ENCODE peak calls at places on chromosome 11, in four cellular contexts. T, U, Z and K are unnamed samples.

GRCh38 chr11:112157274-112157766 is 6.6 kb downstream of the IL18 start:
- ATAC-seq in U (no peak), T (peak), Z (peak), K (no peak)

GRCh38 chr11:57440744-57441414 is 14.0 kb upstream of the SLC43A3 start:
- ATAC-seq in Z (no peak), U (no peak), T (no peak), K (no peak)

GRCh38 chr11:80365980-80366379 is 925.1 kb upstream of the TENM4 start:
- ATAC-seq in T (no peak), Z (no peak), U (no peak), K (no peak)

GRCh38 chr11:47148903-47149535 is 27.7 kb downstream of the ARFGAP2 start:
- ATAC-seq in T (no peak), U (no peak), Z (peak), K (no peak)

GRCh38 chr11:69144316-69144715 is 11.4 kb upstream of the SMIM38 start:
- ATAC-seq in T (peak), Z (no peak), U (no peak), K (no peak)

GRCh38 chr11:19419813-19420212 is 179.1 kb upstream of the E2F8 start:
- ATAC-seq in T (no peak), Z (no peak), U (no peak), K (no peak)

GRCh38 chr11:47004595-47005033 is 68.1 kb downstream of the CSTPP1 start:
- ATAC-seq in U (no peak), T (peak), Z (peak), K (no peak)

GRCh38 chr11:120224872-120225371 is 14.1 kb downstream of the OAF start:
- ATAC-seq in T (peak), Z (no peak), U (no peak), K (peak)

GRCh38 chr11:72525466-72525865 is 91.1 kb upstream of the CLPB start:
- ATAC-seq in Z (no peak), U (no peak), T (no peak), K (no peak)

GRCh38 chr11:68527585-68527984 is 67.0 kb downstream of the PPP6R3 start:
- ATAC-seq in T (no peak), U (peak), Z (no peak), K (no peak)

GRCh38 chr11:18280438-18281046 is 14.5 kb downstream of the SAA1 start:
- ATAC-seq in Z (peak), U (peak), T (peak), K (peak)

GRCh38 chr11:73965076-73965763 is 14.4 kb downstream of the DNAJB13 start:
- ATAC-seq in Z (no peak), U (no peak), T (no peak), K (no peak)

GRCh38 chr11:33448461-33449130 is 191.4 kb downstream of the HIPK3 start:
- ATAC-seq in U (no peak), Z (no peak), T (no peak), K (no peak)

GRCh38 chr11:133619397-133619796 is 87.1 kb upstream of the OPCML start:
- ATAC-seq in Z (no peak), U (no peak), T (no peak), K (no peak)

GRCh38 chr11:118349475-118349874 is 5.3 kb downstream of the CD3G start:
- ATAC-seq in U (no peak), Z (no peak), T (no peak), K (no peak)

GRCh38 chr11:78256962-78257361 is 68.2 kb downstream of the USP35 start:
- ATAC-seq in Z (peak), T (no peak), U (no peak), K (no peak)

GRCh38 chr11:30451167-30451566 is 128.3 kb downstream of the ARL14EP start:
- ATAC-seq in U (no peak), T (no peak), Z (no peak), K (no peak)

GRCh38 chr11:114275295-114275694 is 20.9 kb upstream of the NNMT start:
- ATAC-seq in U (no peak), T (no peak), Z (no peak), K (no peak)

GRCh38 chr11:27839226-27839913 is 139.1 kb upstream of the BDNF start:
- ATAC-seq in T (peak), U (no peak), Z (no peak), K (no peak)

GRCh38 chr11:67024410-67024809 is 1.5 kb downstream of the SYT12 start:
- ATAC-seq in T (no peak), U (peak), Z (no peak), K (no peak)

GRCh38 chr11:12274558-12275197 is 102.7 kb upstream of the PARVA start:
- ATAC-seq in U (no peak), T (no peak), Z (no peak), K (no peak)

GRCh38 chr11:87589082-87589481 is 551.3 kb downstream of the TMEM135 start:
- ATAC-seq in U (no peak), Z (no peak), T (no peak), K (no peak)

GRCh38 chr11:75319035-75319877 is 32.2 kb downstream of the ARRB1 start:
- ATAC-seq in U (no peak), T (no peak), Z (peak), K (no peak)

GRCh38 chr11:110377451-110377850 is 52.3 kb upstream of the FDX1 start:
- ATAC-seq in T (no peak), Z (no peak), U (no peak), K (no peak)

GRCh38 chr11:122872046-122872445 is 10.5 kb upstream of the JHY start:
- ATAC-seq in U (no peak), T (no peak), Z (no peak), K (no peak)

GRCh38 chr11:20161923-20162322 is 1.6 kb upstream of the DBX1 start:
- ATAC-seq in U (no peak), T (no peak), Z (no peak), K (no peak)

GRCh38 chr11:6468712-6469495 is 4.8 kb downstream of the TRIM3 start:
- ATAC-seq in Z (peak), T (peak), U (no peak), K (peak)

GRCh38 chr11:110565344-110565684 is 135.6 kb downstream of the FDX1 start:
- ATAC-seq in Z (no peak), U (peak), T (no peak), K (no peak)

GRCh38 chr11:45725776-45726606 is 60.6 kb upstream of the CHST1 start:
- ATAC-seq in T (no peak), U (no peak), Z (no peak), K (no peak)

GRCh38 chr11:70811915-70812314 is 413.6 kb downstream of the CTTN start:
- ATAC-seq in Z (no peak), T (no peak), U (no peak), K (no peak)

GRCh38 chr11:77147036-77147315 is 18.9 kb downstream of the MYO7A start:
- ATAC-seq in U (no peak), T (no peak), Z (no peak), K (no peak)

GRCh38 chr11:128894685-128895084 is 3.5 kb downstream of the KCNJ5 start:
- ATAC-seq in U (no peak), T (no peak), Z (peak), K (no peak)

GRCh38 chr11:135033545-135033944 is 621.5 kb upstream of the B3GAT1 start:
- ATAC-seq in Z (no peak), U (no peak), T (no peak), K (no peak)

GRCh38 chr11:126132319-126132718 is 69.7 kb upstream of the CDON start:
- ATAC-seq in Z (peak), U (no peak), T (no peak), K (peak)

GRCh38 chr11:112200252-112200651 is 24.9 kb downstream of the BCO2 start:
- ATAC-seq in T (no peak), U (no peak), Z (no peak), K (no peak)